ENCODE peak calls at places on chromosomes 12 and 14, in four cellular contexts. One of them, this sample, is unnamed.

GRCh38 chr12:122399592-122400373 is 22.7 kb downstream of the CLIP1 start:
- DNase-seq in fibroblast of lung: peak; percentile 92
- DNase-seq in stomach: peak; percentile 75
- DNase-seq in colonic mucosa: peak; percentile 50
- DNase-seq in this sample: peak; percentile 89

GRCh38 chr12:818733-819132 is 66.4 kb downstream of the WNK1 start:
- DNase-seq in colonic mucosa: no peak
- DNase-seq in stomach: no peak
- DNase-seq in fibroblast of lung: peak; percentile 39
- DNase-seq in this sample: no peak

GRCh38 chr14:83885748-83886382 is 1644.1 kb upstream of the FLRT2 start:
- DNase-seq in fibroblast of lung: no peak
- DNase-seq in colonic mucosa: no peak
- DNase-seq in stomach: no peak
- DNase-seq in this sample: no peak

GRCh38 chr14:52711666-52712065 is 4.7 kb downstream of the PSMC6 start:
- DNase-seq in stomach: no peak
- DNase-seq in colonic mucosa: no peak
- DNase-seq in fibroblast of lung: peak; percentile 66
- DNase-seq in this sample: no peak

GRCh38 chr12:55743131-55743921 is 404 bp downstream of the GDF11 start:
- DNase-seq in colonic mucosa: peak; percentile 44
- DNase-seq in stomach: peak; percentile 60
- DNase-seq in fibroblast of lung: peak; percentile 70
- DNase-seq in this sample: peak; percentile 68

GRCh38 chr12:82124711-82125110 is 233.5 kb downstream of the CCDC59 start:
- DNase-seq in fibroblast of lung: peak; percentile 70
- DNase-seq in stomach: no peak
- DNase-seq in colonic mucosa: peak; percentile 21
- DNase-seq in this sample: no peak

GRCh38 chr12:58765653-58766554 is 154.4 kb downstream of the LRIG3 start:
- DNase-seq in stomach: no peak
- DNase-seq in colonic mucosa: no peak
- DNase-seq in fibroblast of lung: no peak
- DNase-seq in this sample: peak; percentile 38

GRCh38 chr12:14417717-14418116 is 52.2 kb downstream of the ATF7IP start:
- DNase-seq in fibroblast of lung: peak; percentile 93
- DNase-seq in stomach: peak; percentile 67
- DNase-seq in colonic mucosa: peak; percentile 57
- DNase-seq in this sample: peak; percentile 76

GRCh38 chr12:70608184-70608583 is 29.0 kb downstream of the PTPRB start:
- DNase-seq in stomach: no peak
- DNase-seq in fibroblast of lung: peak; percentile 65
- DNase-seq in colonic mucosa: no peak
- DNase-seq in this sample: no peak

GRCh38 chr12:53241623-53242412 is 9.8 kb upstream of the RARG start:
- DNase-seq in stomach: no peak
- DNase-seq in fibroblast of lung: no peak
- DNase-seq in colonic mucosa: no peak
- DNase-seq in this sample: no peak

GRCh38 chr14:60482743-60483142 is 3.1 kb downstream of the C14orf39 start:
- DNase-seq in stomach: no peak
- DNase-seq in fibroblast of lung: peak; percentile 57
- DNase-seq in colonic mucosa: no peak
- DNase-seq in this sample: no peak

GRCh38 chr14:95889236-95889979 is 12.8 kb downstream of the TUNAR start:
- DNase-seq in colonic mucosa: no peak
- DNase-seq in fibroblast of lung: no peak
- DNase-seq in stomach: no peak
- DNase-seq in this sample: no peak

GRCh38 chr12:109656681-109657262 is 56.9 kb upstream of the FAM222A start:
- DNase-seq in fibroblast of lung: no peak
- DNase-seq in stomach: no peak
- DNase-seq in colonic mucosa: no peak
- DNase-seq in this sample: no peak

GRCh38 chr14:51860164-51860835 is at the start of gene GNG2:
- DNase-seq in fibroblast of lung: peak; percentile 85
- DNase-seq in colonic mucosa: peak; percentile 88
- DNase-seq in stomach: peak; percentile 79
- DNase-seq in this sample: peak; percentile 54

GRCh38 chr14:68968051-68968450 is 11.1 kb downstream of the ACTN1 start:
- DNase-seq in colonic mucosa: no peak
- DNase-seq in fibroblast of lung: no peak
- DNase-seq in stomach: no peak
- DNase-seq in this sample: no peak

GRCh38 chr12:24470050-24470449 is 478.9 kb downstream of the BCAT1 start:
- DNase-seq in colonic mucosa: no peak
- DNase-seq in stomach: no peak
- DNase-seq in fibroblast of lung: peak; percentile 20
- DNase-seq in this sample: no peak

GRCh38 chr14:50318031-50318626 is 6.0 kb downstream of the DMAC2L start:
- DNase-seq in colonic mucosa: no peak
- DNase-seq in fibroblast of lung: peak; percentile 38
- DNase-seq in stomach: no peak
- DNase-seq in this sample: no peak

GRCh38 chr12:12008232-12008850 is 62.4 kb upstream of the BCL2L14 start:
- DNase-seq in fibroblast of lung: peak; percentile 47
- DNase-seq in colonic mucosa: no peak
- DNase-seq in stomach: no peak
- DNase-seq in this sample: no peak

GRCh38 chr14:30641207-30641606 is 19.1 kb downstream of the SCFD1 start:
- DNase-seq in fibroblast of lung: no peak
- DNase-seq in stomach: no peak
- DNase-seq in colonic mucosa: no peak
- DNase-seq in this sample: no peak

GRCh38 chr12:88493651-88494050 is 86.6 kb downstream of the KITLG start:
- DNase-seq in stomach: no peak
- DNase-seq in colonic mucosa: no peak
- DNase-seq in fibroblast of lung: peak; percentile 92
- DNase-seq in this sample: no peak

GRCh38 chr12:7346571-7347225 is 42.8 kb downstream of the ACSM4 start:
- DNase-seq in fibroblast of lung: no peak
- DNase-seq in stomach: no peak
- DNase-seq in colonic mucosa: no peak
- DNase-seq in this sample: no peak

GRCh38 chr12:122643207-122643805 is 59.9 kb downstream of the HCAR2 start:
- DNase-seq in fibroblast of lung: no peak
- DNase-seq in stomach: no peak
- DNase-seq in colonic mucosa: no peak
- DNase-seq in this sample: no peak

GRCh38 chr12:24039113-24039525 is 89.6 kb upstream of the SOX5 start:
- DNase-seq in fibroblast of lung: peak; percentile 96
- DNase-seq in stomach: no peak
- DNase-seq in colonic mucosa: no peak
- DNase-seq in this sample: no peak

GRCh38 chr12:95004610-95005009 is 1.1 kb upstream of the NDUFA12 start:
- DNase-seq in stomach: no peak
- DNase-seq in fibroblast of lung: peak; percentile 11
- DNase-seq in colonic mucosa: no peak
- DNase-seq in this sample: no peak

GRCh38 chr14:32896979-32897723 is 41.5 kb upstream of the NPAS3 start:
- DNase-seq in colonic mucosa: no peak
- DNase-seq in fibroblast of lung: peak; percentile 35
- DNase-seq in stomach: no peak
- DNase-seq in this sample: no peak

GRCh38 chr12:49683604-49684309 is 23.4 kb downstream of the FMNL3 start:
- DNase-seq in colonic mucosa: no peak
- DNase-seq in stomach: no peak
- DNase-seq in fibroblast of lung: no peak
- DNase-seq in this sample: no peak

GRCh38 chr14:92668266-92668973 is 80.0 kb downstream of the LGMN start:
- DNase-seq in colonic mucosa: no peak
- DNase-seq in stomach: no peak
- DNase-seq in fibroblast of lung: no peak
- DNase-seq in this sample: no peak

GRCh38 chr14:104152686-104153398 is 14.5 kb downstream of the KIF26A start:
- DNase-seq in stomach: no peak
- DNase-seq in colonic mucosa: no peak
- DNase-seq in fibroblast of lung: no peak
- DNase-seq in this sample: no peak

GRCh38 chr12:94676011-94676709 is 25.8 kb upstream of the TMCC3 start:
- DNase-seq in colonic mucosa: peak; percentile 37
- DNase-seq in stomach: peak; percentile 52
- DNase-seq in fibroblast of lung: no peak
- DNase-seq in this sample: no peak

GRCh38 chr12:13205809-13206559 is 9.5 kb downstream of the EMP1 start:
- DNase-seq in colonic mucosa: no peak
- DNase-seq in fibroblast of lung: peak; percentile 99
- DNase-seq in stomach: no peak
- DNase-seq in this sample: no peak

GRCh38 chr14:68444449-68445168 is 348.3 kb downstream of the ZFP36L1 start:
- DNase-seq in stomach: peak; percentile 69
- DNase-seq in fibroblast of lung: peak; percentile 79
- DNase-seq in colonic mucosa: no peak
- DNase-seq in this sample: no peak

GRCh38 chr12:111405856-111406473 is at the start of gene SH2B3:
- DNase-seq in colonic mucosa: peak; percentile 34
- DNase-seq in stomach: no peak
- DNase-seq in fibroblast of lung: peak; percentile 59
- DNase-seq in this sample: no peak

GRCh38 chr12:16531623-16532022 is 74.3 kb downstream of the LMO3 start:
- DNase-seq in stomach: peak; percentile 36
- DNase-seq in colonic mucosa: no peak
- DNase-seq in fibroblast of lung: peak; percentile 14
- DNase-seq in this sample: no peak

GRCh38 chr12:103645202-103645601 is 58.1 kb downstream of the STAB2 start:
- DNase-seq in colonic mucosa: no peak
- DNase-seq in fibroblast of lung: peak; percentile 57
- DNase-seq in stomach: no peak
- DNase-seq in this sample: no peak

GRCh38 chr12:31226639-31227038 is 99.3 kb downstream of the SINHCAF start:
- DNase-seq in stomach: no peak
- DNase-seq in fibroblast of lung: no peak
- DNase-seq in colonic mucosa: no peak
- DNase-seq in this sample: no peak

GRCh38 chr12:51186465-51186864 is 13.5 kb upstream of the TFCP2 start:
- DNase-seq in stomach: no peak
- DNase-seq in colonic mucosa: no peak
- DNase-seq in fibroblast of lung: no peak
- DNase-seq in this sample: no peak

GRCh38 chr14:103731481-103731880 is 15.9 kb downstream of the ZFYVE21 start:
- DNase-seq in stomach: no peak
- DNase-seq in fibroblast of lung: no peak
- DNase-seq in colonic mucosa: no peak
- DNase-seq in this sample: no peak

GRCh38 chr14:90758959-90759358 is 57.3 kb downstream of the TTC7B start:
- DNase-seq in fibroblast of lung: no peak
- DNase-seq in colonic mucosa: peak; percentile 37
- DNase-seq in stomach: peak; percentile 38
- DNase-seq in this sample: no peak

GRCh38 chr12:32918890-32919791 is 22.6 kb upstream of the PKP2 start:
- DNase-seq in fibroblast of lung: peak; percentile 97
- DNase-seq in colonic mucosa: no peak
- DNase-seq in stomach: no peak
- DNase-seq in this sample: no peak
- TF ChIP-seq CTCF in fibroblast of lung: peak; percentile 41
- TF ChIP-seq CTCF in colonic mucosa: peak; percentile 31
- TF ChIP-seq CTCF in stomach: peak; percentile 14
- TF ChIP-seq CTCF in this sample: peak; percentile 87

DNA sequence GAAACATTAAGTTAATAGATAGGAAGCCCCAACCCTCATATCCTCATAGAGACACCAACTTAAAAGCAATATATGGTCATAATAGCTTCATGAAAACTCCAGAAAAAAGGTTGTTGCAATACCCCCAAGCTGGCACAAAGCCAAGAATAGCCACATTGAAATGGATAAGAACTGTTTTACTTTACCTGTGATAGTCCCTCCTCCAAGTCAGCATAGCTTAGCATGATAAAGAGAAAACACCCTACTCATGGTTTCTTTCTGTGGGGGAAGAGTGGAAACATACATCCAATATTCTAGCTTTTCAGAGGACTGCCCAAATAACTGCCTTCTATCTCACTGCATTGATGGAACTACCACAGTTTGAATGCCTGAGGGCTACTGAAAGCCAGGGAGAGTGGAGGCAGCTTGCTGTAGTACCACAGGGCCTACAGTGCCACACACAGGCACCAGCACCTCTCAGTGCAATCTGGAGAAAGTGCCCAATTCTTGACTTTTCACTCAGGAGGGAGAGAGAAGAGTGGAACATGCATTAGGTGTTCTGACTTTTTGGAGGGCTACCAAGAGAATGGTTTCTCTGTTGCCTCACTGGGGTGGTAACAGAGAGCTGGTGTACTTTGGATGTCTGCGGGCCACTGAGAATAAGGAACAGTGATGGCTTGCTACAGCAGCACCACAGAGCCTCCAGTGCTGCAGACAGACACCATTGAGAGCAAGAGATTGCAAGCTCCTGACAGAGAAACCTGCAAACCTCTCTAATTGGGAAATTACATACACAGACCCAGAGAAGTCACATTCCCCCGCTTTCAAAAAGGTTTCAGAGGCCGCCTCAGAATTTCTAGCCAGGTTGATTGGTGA is 157.1 kb upstream of the GARIN2 start:
- DNase-seq in colonic mucosa: no peak
- DNase-seq in fibroblast of lung: no peak
- DNase-seq in stomach: no peak
- DNase-seq in this sample: no peak
- H3K4me1 ChIP-seq in colonic mucosa: no peaks in the 10 kb centered on the region
- H3K4me1 ChIP-seq in fibroblast of lung: no peaks in the 10 kb centered on the region
- H3K4me1 ChIP-seq in stomach: no peaks in the 10 kb centered on the region
- H3K4me1 ChIP-seq in this sample: no peaks in the 10 kb centered on the region

GRCh38 chr14:106662947-106663346 is 1136.6 kb downstream of the TMEM121 start:
- DNase-seq in fibroblast of lung: no peak
- DNase-seq in colonic mucosa: no peak
- DNase-seq in stomach: no peak
- DNase-seq in this sample: no peak
- H3K9me3 ChIP-seq in fibroblast of lung: no peaks in the 10 kb centered on the region
- H3K9me3 ChIP-seq in colonic mucosa: no peaks in the 10 kb centered on the region
- H3K9me3 ChIP-seq in stomach: no peaks in the 10 kb centered on the region
- H3K9me3 ChIP-seq in this sample: no peaks in the 10 kb centered on the region

DNA sequence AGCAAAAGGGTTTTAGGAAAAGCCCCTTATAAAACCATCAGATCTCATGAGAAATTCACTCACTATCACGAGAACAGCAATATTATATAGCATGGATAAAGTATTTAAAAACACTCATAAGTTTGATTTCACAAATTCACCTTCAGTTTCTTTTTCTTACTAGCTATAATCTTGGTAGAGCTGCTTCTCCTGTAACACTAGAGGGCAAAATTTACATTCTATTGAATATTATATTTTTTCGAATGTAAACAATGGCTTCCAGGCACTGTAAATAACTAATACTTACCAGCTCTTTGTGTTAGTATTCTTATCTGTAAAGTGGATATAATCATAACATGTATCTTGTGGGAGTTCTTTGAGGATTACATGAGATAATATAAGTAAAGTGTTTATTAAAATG is 259.6 kb downstream of the CCER1 start:
- DNase-seq in stomach: no peak
- DNase-seq in fibroblast of lung: no peak
- DNase-seq in colonic mucosa: no peak
- DNase-seq in this sample: no peak
- TF ChIP-seq CTCF in stomach: no peak
- TF ChIP-seq CTCF in fibroblast of lung: peak; percentile 46
- TF ChIP-seq CTCF in colonic mucosa: no peak
- TF ChIP-seq CTCF in this sample: no peak

This sample was measured in Caco-2.